ENCODE peak calls at places on chromosomes 4 and X, in five cellular contexts. B is GM04503, K is GM23338, C is head of caudate nucleus, P is H9. F is an unnamed sample.
A peak's percentile ranks its signal among the peaks of the same experiment; 100 is the strongest.

GRCh38 chrX:65536291-65536690 is 1.7 kb upstream of the LAS1L start:
- DNase-seq in B (no peak), K (no peak), C (no peak), P (no peak), F (no peak)

GRCh38 chr4:122577808-122578781 is 42.8 kb downstream of the IL21 start:
- DNase-seq in B (peak; percentile 30), K (peak; percentile 76), C (peak; percentile 71), P (no peak), F (peak; percentile 5)

GRCh38 chr4:6019316-6020263 is 1.4 kb upstream of the C4orf50 start:
- DNase-seq in B (no peak), K (peak; percentile 95), C (peak; percentile 60), P (peak; percentile 82), F (no peak)

GRCh38 chr4:16227462-16227868 is 1.2 kb upstream of the TAPT1 start:
- DNase-seq in B (no peak), K (peak; percentile 40), C (peak; percentile 51), P (no peak), F (peak; percentile 27)

GRCh38 chr4:174099712-174100111 is 183.8 kb downstream of the FBXO8 start:
- DNase-seq in B (no peak), K (no peak), C (no peak), P (no peak), F (no peak)

GRCh38 chr4:156968479-156968984 is 3.1 kb downstream of the PDGFC start:
- DNase-seq in B (peak; percentile 71), K (peak; percentile 85), C (peak; percentile 65), P (peak; percentile 57), F (peak; percentile 14)

GRCh38 chrX:25742334-25742733 is 395.8 kb upstream of the MAGEB18 start:
- DNase-seq in B (no peak), K (no peak), C (no peak), P (no peak), F (no peak)

GRCh38 chr4:22190855-22191254 is 242.3 kb upstream of the KCNIP4 start:
- DNase-seq in B (peak; percentile 39), K (no peak), C (no peak), P (no peak), F (no peak)

GRCh38 chrX:133668225-133668931 is 253.1 kb upstream of the GPC4 start:
- DNase-seq in B (no peak), K (no peak), C (no peak), P (no peak), F (no peak)

GRCh38 chrX:44036336-44036735 is 63.1 kb upstream of the NDP start:
- DNase-seq in B (peak; percentile 31), K (no peak), C (no peak), P (no peak), F (no peak)

GRCh38 chr4:152118108-152118507 is 357.3 kb upstream of the GATB start:
- DNase-seq in B (no peak), K (no peak), C (no peak), P (no peak), F (no peak)

GRCh38 chr4:10094841-10095240 is 21.8 kb downstream of the WDR1 start:
- DNase-seq in B (no peak), K (no peak), C (no peak), P (no peak), F (no peak)

GRCh38 chrX:75582511-75582910 is 59.7 kb upstream of the ZDHHC15 start:
- DNase-seq in B (no peak), K (no peak), C (no peak), P (no peak), F (no peak)

GRCh38 chr4:93776386-93777080 is 52.0 kb upstream of the ATOH1 start:
- DNase-seq in B (no peak), K (no peak), C (no peak), P (no peak), F (no peak)

GRCh38 chrX:43868791-43869190 is 13.5 kb downstream of the MAOB start:
- DNase-seq in B (no peak), K (no peak), C (no peak), P (no peak), F (no peak)

GRCh38 chr4:182536221-182536620 is 293.0 kb downstream of the TENM3 start:
- DNase-seq in B (no peak), K (peak; percentile 76), C (no peak), P (no peak), F (no peak)

GRCh38 chrX:94178145-94178790 is 504.3 kb downstream of the FAM133A start:
- DNase-seq in B (no peak), K (no peak), C (no peak), P (no peak), F (no peak)

GRCh38 chrX:71666240-71667223 is 814 bp upstream of the LOC101059915 start:
- DNase-seq in B (no peak), K (peak; percentile 6), C (no peak), P (no peak), F (no peak)